ENCODE peak calls at places on chromosomes 3 and 15, in five cellular contexts. D is kidney glomerular epithelial cell; N is HTR-8/SVneo; X is NCI-H1092 treated with DMSO at 0.1 percent for 48 hours; I is central memory CD4-positive, alpha-beta T cell. L is an unnamed sample.

GRCh38 chr15:78739996-78740903 is 71.0 kb downstream of the ADAMTS7 start:
- DNase-seq in D (no peak), N (no peak), X (no peak), I (no peak), L (peak; percentile 50)

GRCh38 chr3:143121240-143122088 is 1.9 kb downstream of the CHST2 start:
- DNase-seq in D (peak; percentile 9), N (peak; percentile 19), X (no peak), I (peak; percentile 33), L (peak; percentile 72)

GRCh38 chr15:66563126-66563525 is 2.7 kb downstream of the LCTL start:
- DNase-seq in D (no peak), N (no peak), X (no peak), I (no peak), L (no peak)

GRCh38 chr3:195931582-195932273 is 23.4 kb upstream of the TNK2 start:
- DNase-seq in D (no peak), N (no peak), X (no peak), I (no peak), L (no peak)

GRCh38 chr3:141629950-141630349 is 108.1 kb upstream of the RNF7 start:
- DNase-seq in D (no peak), N (no peak), X (no peak), I (no peak), L (no peak)

GRCh38 chr3:113212845-113213375 is 1.6 kb downstream of the BOC start:
- DNase-seq in D (no peak), N (no peak), X (no peak), I (no peak), L (no peak)

GRCh38 chr3:41195970-41196369 is 3.3 kb upstream of the CTNNB1 start:
- DNase-seq in D (no peak), N (no peak), X (no peak), I (no peak), L (no peak)

GRCh38 chr3:32901005-32901932 is 50.2 kb upstream of the CCR4 start:
- DNase-seq in D (no peak), N (no peak), X (no peak), I (no peak), L (no peak)

GRCh38 chr3:129030611-129031010 is 29.5 kb downstream of the EFCC1 start:
- DNase-seq in D (no peak), N (no peak), X (no peak), I (no peak), L (no peak)

GRCh38 chr15:81001180-81002003 is 669 bp downstream of the TLNRD1 start:
- DNase-seq in D (peak; percentile 13), N (peak; percentile 24), X (no peak), I (peak; percentile 46), L (no peak)

GRCh38 chr3:30826381-30827061 is 67.9 kb downstream of the GADL1 start:
- DNase-seq in D (no peak), N (no peak), X (no peak), I (no peak), L (no peak)

GRCh38 chr3:170709046-170709445 is 123.2 kb upstream of the SLC7A14 start:
- DNase-seq in D (no peak), N (no peak), X (no peak), I (no peak), L (no peak)

GRCh38 chr3:115974940-115975339 is 351.6 kb downstream of the GAP43 start:
- DNase-seq in D (no peak), N (no peak), X (no peak), I (no peak), L (no peak)

GRCh38 chr15:57440799-57441198 is 64.5 kb downstream of the CGNL1 start:
- DNase-seq in D (peak; percentile 79), N (peak; percentile 33), X (no peak), I (no peak), L (no peak)

GRCh38 chr3:82807781-82808180 is 1046.3 kb upstream of the GBE1 start:
- DNase-seq in D (no peak), N (no peak), X (no peak), I (no peak), L (no peak)

GRCh38 chr3:39255503-39256325 is 24.1 kb downstream of the CX3CR1 start:
- DNase-seq in D (no peak), N (no peak), X (no peak), I (no peak), L (no peak)

GRCh38 chr15:37483779-37484178 is 383.4 kb upstream of the MEIS2 start:
- DNase-seq in D (no peak), N (no peak), X (no peak), I (no peak), L (no peak)